ENCODE peak calls at places on chromosomes 4 and X, in ten cellular contexts. J is breast epithelium, S is sigmoid colon, V is Panc1, C is suprapubic skin, B is K562, H is vagina, M is GM12892, Y is upper lobe of left lung, Q is endothelial cell of umbilical vein. A is an unnamed sample.
A peak's percentile ranks its signal among the peaks of the same experiment; 100 is the strongest.

GRCh38 chrX:10648608-10649007 is 28.2 kb upstream of the MID1 start:
- DNase-seq in S (no peak), H (no peak), Q (peak; percentile 1), J (no peak), V (no peak), Y (no peak), M (no peak), B (no peak), C (no peak), A (no peak)

GRCh38 chr4:84481879-84482245 is 17.2 kb downstream of the NKX6-1 start:
- DNase-seq in Q (no peak), M (no peak), S (no peak), Y (no peak), B (no peak), J (no peak), C (no peak), V (no peak), H (no peak), A (no peak)

GRCh38 chrX:69000857-69001256 is 164.4 kb downstream of the PJA1 start:
- DNase-seq in Y (no peak), H (no peak), J (no peak), V (no peak), C (no peak), B (no peak), M (no peak), Q (no peak), S (no peak), A (no peak)

GRCh38 chrX:11460347-11460746 is 167.1 kb downstream of the AMELX start:
- DNase-seq in H (no peak), M (no peak), S (no peak), C (no peak), J (no peak), V (no peak), B (peak; percentile 50), Q (no peak), Y (no peak), A (peak; percentile 4)

GRCh38 chr4:168516841-168517240 is 20.0 kb downstream of the PALLD start:
- DNase-seq in Q (peak; percentile 21), J (no peak), H (no peak), C (no peak), S (no peak), V (no peak), Y (no peak), B (no peak), M (no peak), A (no peak)

GRCh38 chr4:73862357-73862756 is 6.8 kb upstream of the CXCL1 start:
- DNase-seq in V (no peak), J (no peak), S (no peak), Y (no peak), M (no peak), B (no peak), C (no peak), Q (peak; percentile 17), H (no peak), A (no peak)

GRCh38 chr4:159764343-159764952 is 661.6 kb downstream of the RAPGEF2 start:
- DNase-seq in M (no peak), H (no peak), B (peak; percentile 8), Y (no peak), J (no peak), C (no peak), S (no peak), V (no peak), Q (peak; percentile 68), A (peak; percentile 78)

GRCh38 chrX:47581731-47582647 is at the start of gene TIMP1:
- DNase-seq in H (no peak), Q (peak; percentile 90), J (peak; percentile 79), M (peak; percentile 71), S (peak; percentile 97), C (peak; percentile 91), Y (peak; percentile 88), B (peak; percentile 95), V (no peak), A (peak; percentile 80)

GRCh38 chr4:3189459-3189858 is 59.5 kb upstream of the MSANTD1 start:
- DNase-seq in V (no peak), S (no peak), H (no peak), J (no peak), M (no peak), Q (no peak), Y (no peak), C (no peak), B (no peak), A (no peak)

DNA sequence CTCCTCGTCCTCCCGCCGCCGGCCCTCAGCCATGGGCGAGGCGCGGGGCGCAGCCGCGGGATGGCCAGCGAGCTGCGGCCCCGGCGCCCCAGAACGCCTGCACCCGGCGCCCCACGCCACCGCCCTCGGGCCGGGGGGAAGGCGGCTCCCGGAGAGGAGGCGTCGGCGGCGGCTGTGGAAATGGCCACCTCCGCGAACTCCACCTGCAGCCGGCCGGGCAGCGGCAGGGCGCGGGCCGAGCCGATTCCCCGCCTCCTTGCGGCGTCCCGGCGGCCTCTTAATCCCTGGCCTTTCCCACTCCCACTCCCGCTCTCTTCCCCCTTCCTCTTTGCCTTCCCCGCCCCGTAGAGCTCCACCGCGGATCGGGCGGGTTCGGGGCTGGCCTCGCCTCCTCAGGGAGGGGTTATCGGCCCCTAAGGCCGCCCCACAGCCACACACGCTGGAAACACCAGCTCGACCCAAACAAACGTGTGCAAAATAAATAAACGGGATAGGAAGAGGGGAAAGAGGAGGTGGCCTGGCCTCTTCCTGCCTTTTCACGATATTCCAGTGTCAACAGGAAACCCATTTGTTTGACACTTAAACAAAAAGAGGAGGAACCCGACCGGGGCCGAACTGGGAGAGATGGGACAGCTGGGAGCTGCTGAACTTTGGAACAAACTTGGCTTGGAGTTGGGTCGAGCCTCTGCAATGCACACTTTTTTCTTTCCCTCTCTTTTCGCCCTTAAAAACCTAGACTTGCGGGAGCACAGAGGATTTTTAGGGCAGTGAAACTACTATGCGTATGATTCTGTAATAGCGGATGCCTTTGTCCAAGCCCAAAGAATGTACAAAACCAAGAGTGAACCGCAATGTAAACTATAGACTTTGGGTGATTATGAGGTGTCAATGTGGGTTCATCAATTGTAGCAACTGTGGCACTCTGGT is at the start of gene SH3D19:
- DNase-seq in S (peak; percentile 89), V (no peak), H (no peak), B (no peak), Q (peak; percentile 91), Y (peak; percentile 72), C (peak; percentile 84), J (peak; percentile 63), M (no peak), A (peak; percentile 69)
- TF ChIP-seq POLR2AphosphoS5 in S (peak; percentile 80), V (peak; percentile 22), H (peak; percentile 49), B (no peak), Q (peak; percentile 57), Y (peak; percentile 29), C (no peak), J (peak; percentile 60), M (no peak), A (peak; percentile 64)

GRCh38 chrX:45760187-45760742 is 559.6 kb upstream of the DIPK2B start:
- DNase-seq in J (no peak), V (no peak), Q (no peak), H (no peak), M (no peak), S (no peak), Y (no peak), B (no peak), C (no peak), A (no peak)
- TF ChIP-seq POLR2AphosphoS5 in J (no peak), V (no peak), Q (peak; percentile 55), H (no peak), M (no peak), S (no peak), Y (no peak), B (no peak), C (no peak), A (no peak)

GRCh38 chr4:146638801-146639351 is at the start of gene POU4F2:
- DNase-seq in J (no peak), B (no peak), M (no peak), C (no peak), V (no peak), S (no peak), Y (no peak), H (no peak), Q (peak; percentile 23), A (peak; percentile 76)

GRCh38 chr4:146639414-146639814 is 721 bp downstream of the POU4F2 start:
- DNase-seq in C (no peak), S (no peak), Q (no peak), B (no peak), Y (no peak), H (no peak), J (no peak), V (no peak), M (no peak), A (no peak)

GRCh38 chr4:146640021-146640425 is 1.3 kb downstream of the POU4F2 start:
- DNase-seq in J (no peak), V (no peak), C (no peak), H (no peak), M (no peak), B (no peak), S (no peak), Q (no peak), Y (no peak), A (no peak)

GRCh38 chr4:146641762-146642161 is 3.1 kb downstream of the POU4F2 start:
- DNase-seq in Y (no peak), M (no peak), B (no peak), H (no peak), V (no peak), J (no peak), C (no peak), Q (no peak), S (no peak), A (no peak)

GRCh38 chr4:146640459-146641061 is 1.9 kb downstream of the POU4F2 start:
- DNase-seq in S (no peak), C (no peak), V (no peak), H (no peak), Q (no peak), B (no peak), Y (no peak), J (no peak), M (no peak), A (peak; percentile 84)
- TF ChIP-seq POLR2AphosphoS5 in S (no peak), C (no peak), V (no peak), H (no peak), Q (no peak), B (no peak), Y (no peak), J (no peak), M (no peak), A (no peak)

GRCh38 chr4:87193958-87194675 is 26.3 kb downstream of the KLHL8 start:
- DNase-seq in Y (no peak), B (no peak), M (no peak), Q (no peak), S (no peak), C (no peak), H (no peak), J (no peak), V (no peak), A (no peak)

GRCh38 chr4:87188932-87189331 is 31.5 kb downstream of the KLHL8 start:
- DNase-seq in B (no peak), H (no peak), M (no peak), J (no peak), C (no peak), Q (no peak), S (no peak), Y (no peak), V (no peak), A (no peak)

GRCh38 chr4:87196146-87196545 is 24.3 kb downstream of the KLHL8 start:
- DNase-seq in M (no peak), C (no peak), H (no peak), J (no peak), Q (no peak), V (no peak), B (no peak), S (no peak), Y (no peak), A (no peak)

GRCh38 chr4:87188063-87188462 is 32.4 kb downstream of the KLHL8 start:
- DNase-seq in C (no peak), H (no peak), M (no peak), J (no peak), V (no peak), B (no peak), Y (no peak), S (no peak), Q (no peak), A (no peak)

GRCh38 chr4:87192155-87192919 is 28.1 kb downstream of the KLHL8 start:
- DNase-seq in Y (no peak), J (no peak), C (no peak), M (no peak), V (no peak), B (no peak), Q (no peak), H (no peak), S (no peak), A (no peak)
- TF ChIP-seq POLR2AphosphoS5 in Y (no peak), J (no peak), C (no peak), M (no peak), V (no peak), B (no peak), Q (no peak), H (no peak), S (no peak), A (no peak)

A was measured in GM23338.